ENCODE peak calls at places on chromosomes 16 and 17, in five cellular contexts. F, W, A, D and Q are unnamed samples.

GRCh38 chr16:30355144-30355953 is at the start of gene CD2BP2:
- DNase-seq in F (peak), W (peak), A (peak), D (peak), Q (peak)

GRCh38 chr17:81685108-81685507 is 1.3 kb downstream of the HGS start:
- DNase-seq in F (peak), W (no peak), A (no peak), D (peak), Q (peak)

GRCh38 chr16:82396509-82396908 is 226.5 kb upstream of the MPHOSPH6 start:
- DNase-seq in F (no peak), W (no peak), A (no peak), D (no peak), Q (no peak)

GRCh38 chr17:4980644-4981216 is 6.7 kb downstream of the CAMTA2 start:
- DNase-seq in F (peak), W (peak), A (no peak), D (peak), Q (peak)

GRCh38 chr16:26645629-26646028 is 421.1 kb upstream of the C16orf82 start:
- DNase-seq in F (no peak), W (no peak), A (no peak), D (no peak), Q (peak)

GRCh38 chr16:11497329-11497805 is 89.4 kb downstream of the LITAF start:
- DNase-seq in F (peak), W (peak), A (peak), D (peak), Q (peak)

GRCh38 chr16:72203401-72203800 is 31.4 kb upstream of the PMFBP1 start:
- DNase-seq in F (peak), W (no peak), A (no peak), D (peak), Q (peak)

GRCh38 chr17:3920940-3921852 is 4.9 kb upstream of the P2RX1 start:
- DNase-seq in F (no peak), W (no peak), A (no peak), D (no peak), Q (no peak)

GRCh38 chr17:40070895-40071719 is 8.3 kb downstream of the THRA start:
- DNase-seq in F (no peak), W (peak), A (peak), D (no peak), Q (no peak)

GRCh38 chr17:61770752-61771533 is 92.4 kb downstream of the BRIP1 start:
- DNase-seq in F (peak), W (no peak), A (no peak), D (peak), Q (no peak)

GRCh38 chr16:58196898-58197313 is 1.0 kb downstream of the CSNK2A2 start:
- DNase-seq in F (peak), W (no peak), A (no peak), D (peak), Q (peak)

GRCh38 chr16:53756329-53756996 is 52.5 kb downstream of the FTO start:
- DNase-seq in F (no peak), W (no peak), A (no peak), D (peak), Q (no peak)

GRCh38 chr17:18963126-18964017 is 11.4 kb downstream of the SLC5A10 start:
- DNase-seq in F (no peak), W (no peak), A (no peak), D (peak), Q (peak)

GRCh38 chr17:31535581-31535981 is 144.1 kb downstream of the RAB11FIP4 start:
- DNase-seq in F (no peak), W (no peak), A (no peak), D (no peak), Q (peak)

GRCh38 chr16:74896389-74897370 is 88.2 kb downstream of the WDR59 start:
- DNase-seq in F (peak), W (no peak), A (no peak), D (peak), Q (no peak)

GRCh38 chr16:53754938-53755910 is 51.3 kb downstream of the FTO start:
- DNase-seq in F (peak), W (peak), A (peak), D (peak), Q (no peak)

GRCh38 chr16:50547340-50547865 is 793 bp upstream of the NKD1 start:
- DNase-seq in F (no peak), W (peak), A (peak), D (no peak), Q (peak)

GRCh38 chr17:11979795-11980194 is 17.5 kb downstream of the ZNF18 start:
- DNase-seq in F (no peak), W (no peak), A (no peak), D (no peak), Q (no peak)

GRCh38 chr17:53924530-53925455 is 102.1 kb downstream of the KIF2B start:
- DNase-seq in F (no peak), W (no peak), A (no peak), D (no peak), Q (no peak)

GRCh38 chr16:16067127-16067526 is 117.7 kb downstream of the ABCC1 start:
- DNase-seq in F (peak), W (no peak), A (peak), D (peak), Q (no peak)

GRCh38 chr17:77371117-77371887 is 230.5 kb downstream of the SEC14L1 start:
- DNase-seq in F (peak), W (no peak), A (peak), D (peak), Q (no peak)

GRCh38 chr17:4833941-4834501 is 881 bp downstream of the MINK1 start:
- DNase-seq in F (peak), W (no peak), A (no peak), D (peak), Q (peak)

GRCh38 chr16:15434425-15435215 is at the start of gene BMERB1:
- DNase-seq in F (peak), W (peak), A (peak), D (peak), Q (peak)

GRCh38 chr16:23301251-23302044 is 654 bp upstream of the SCNN1B start:
- DNase-seq in F (no peak), W (no peak), A (no peak), D (no peak), Q (no peak)

GRCh38 chr17:79574108-79574507 is 36.7 kb downstream of the RBFOX3 start:
- DNase-seq in F (peak), W (no peak), A (no peak), D (no peak), Q (no peak)

GRCh38 chr16:11049396-11050059 is 105.2 kb downstream of the CLEC16A start:
- DNase-seq in F (no peak), W (no peak), A (no peak), D (no peak), Q (peak)

GRCh38 chr16:56980792-56981724 is 8.3 kb upstream of the NLRC5 start:
- DNase-seq in F (no peak), W (no peak), A (no peak), D (no peak), Q (no peak)

GRCh38 chr16:66459878-66460277 is 32.8 kb downstream of the BEAN1 start:
- DNase-seq in F (peak), W (no peak), A (no peak), D (no peak), Q (no peak)

GRCh38 chr17:47937915-47938314 is 3.5 kb upstream of the PNPO start:
- DNase-seq in F (no peak), W (no peak), A (no peak), D (no peak), Q (no peak)

GRCh38 chr16:59971264-59971663 is 1237.1 kb upstream of the GOT2 start:
- DNase-seq in F (no peak), W (no peak), A (no peak), D (no peak), Q (no peak)

GRCh38 chr16:57859331-57859730 is 57.0 kb upstream of the KIFC3 start:
- DNase-seq in F (peak), W (no peak), A (no peak), D (peak), Q (peak)

GRCh38 chr16:50185005-50185505 is 31.9 kb downstream of the TENT4B start:
- DNase-seq in F (peak), W (no peak), A (no peak), D (peak), Q (no peak)

GRCh38 chr16:75296606-75297005 is 45.2 kb upstream of the BCAR1 start:
- DNase-seq in F (peak), W (no peak), A (no peak), D (peak), Q (no peak)

GRCh38 chr17:50290074-50290702 is 15.9 kb downstream of the TMEM92 start:
- DNase-seq in F (peak), W (peak), A (peak), D (peak), Q (peak)

GRCh38 chr17:48037036-48037881 is at the start of gene COPZ2:
- DNase-seq in F (no peak), W (peak), A (peak), D (peak), Q (peak)

GRCh38 chr17:44220211-44221071 is 966 bp upstream of the UBTF start:
- DNase-seq in F (no peak), W (no peak), A (peak), D (peak), Q (peak)

GRCh38 chr16:1325261-1325660 is 8.2 kb upstream of the BAIAP3 start:
- DNase-seq in F (no peak), W (no peak), A (no peak), D (no peak), Q (no peak)

GRCh38 chr16:1323296-1324239 is 9.9 kb upstream of the BAIAP3 start:
- DNase-seq in F (no peak), W (no peak), A (no peak), D (no peak), Q (no peak)

GRCh38 chr16:1324286-1324826 is 9.1 kb upstream of the BAIAP3 start:
- DNase-seq in F (no peak), W (no peak), A (no peak), D (no peak), Q (no peak)

GRCh38 chr16:1320658-1321240 is 11.3 kb downstream of the UBE2I start:
- DNase-seq in F (no peak), W (no peak), A (no peak), D (no peak), Q (no peak)

DNA sequence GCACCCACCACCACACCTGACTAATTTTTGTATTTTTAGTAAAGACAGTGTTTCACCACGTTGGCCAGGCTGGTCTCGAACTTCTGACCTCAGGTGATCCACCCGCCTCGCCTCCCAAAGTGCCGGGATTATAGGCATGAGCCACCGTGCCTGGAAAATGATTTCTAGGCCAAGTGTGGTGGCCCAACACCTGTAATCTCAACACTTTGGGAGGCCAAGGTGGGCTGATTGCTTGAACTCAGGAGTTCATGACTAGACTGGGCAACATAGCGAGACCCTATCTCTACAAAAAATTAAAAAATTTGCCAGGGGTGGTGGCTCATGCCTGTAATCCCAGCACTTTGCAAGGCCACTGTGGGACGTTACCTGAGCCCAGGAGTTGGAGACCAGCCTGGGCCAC is 11.0 kb upstream of the BAIAP3 start:
- DNase-seq in F (no peak), W (no peak), A (no peak), D (no peak), Q (no peak)
- TF ChIP-seq CTCF in F (no peak), W (no peak), A (no peak), D (no peak), Q (no peak)

DNA sequence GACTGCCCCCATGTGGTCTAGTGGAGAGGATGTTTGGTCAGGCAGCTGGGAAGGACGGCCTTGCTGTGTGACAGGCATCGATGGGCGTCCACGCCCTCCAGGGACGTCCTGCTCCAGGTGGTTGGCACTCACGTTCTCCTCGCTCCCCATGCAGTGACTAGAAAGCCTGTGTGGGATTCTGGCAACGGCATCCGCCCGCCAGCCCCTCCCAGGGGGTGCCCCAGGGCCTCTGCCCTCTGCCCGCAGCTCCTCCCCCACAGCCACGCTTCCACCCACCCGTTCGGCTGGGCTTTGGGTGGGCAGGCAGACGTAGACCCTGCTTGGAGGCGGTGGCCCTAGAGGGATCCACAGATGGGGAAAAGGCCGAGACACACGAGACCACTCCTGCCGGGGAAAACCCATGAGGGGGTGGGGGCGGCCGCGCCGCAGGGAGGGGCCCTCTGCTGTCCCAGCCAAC is 4.7 kb upstream of the IL17C start:
- DNase-seq in F (no peak), W (no peak), A (no peak), D (peak), Q (peak)
- TF ChIP-seq CTCF in F (no peak), W (no peak), A (no peak), D (peak), Q (peak)

DNA sequence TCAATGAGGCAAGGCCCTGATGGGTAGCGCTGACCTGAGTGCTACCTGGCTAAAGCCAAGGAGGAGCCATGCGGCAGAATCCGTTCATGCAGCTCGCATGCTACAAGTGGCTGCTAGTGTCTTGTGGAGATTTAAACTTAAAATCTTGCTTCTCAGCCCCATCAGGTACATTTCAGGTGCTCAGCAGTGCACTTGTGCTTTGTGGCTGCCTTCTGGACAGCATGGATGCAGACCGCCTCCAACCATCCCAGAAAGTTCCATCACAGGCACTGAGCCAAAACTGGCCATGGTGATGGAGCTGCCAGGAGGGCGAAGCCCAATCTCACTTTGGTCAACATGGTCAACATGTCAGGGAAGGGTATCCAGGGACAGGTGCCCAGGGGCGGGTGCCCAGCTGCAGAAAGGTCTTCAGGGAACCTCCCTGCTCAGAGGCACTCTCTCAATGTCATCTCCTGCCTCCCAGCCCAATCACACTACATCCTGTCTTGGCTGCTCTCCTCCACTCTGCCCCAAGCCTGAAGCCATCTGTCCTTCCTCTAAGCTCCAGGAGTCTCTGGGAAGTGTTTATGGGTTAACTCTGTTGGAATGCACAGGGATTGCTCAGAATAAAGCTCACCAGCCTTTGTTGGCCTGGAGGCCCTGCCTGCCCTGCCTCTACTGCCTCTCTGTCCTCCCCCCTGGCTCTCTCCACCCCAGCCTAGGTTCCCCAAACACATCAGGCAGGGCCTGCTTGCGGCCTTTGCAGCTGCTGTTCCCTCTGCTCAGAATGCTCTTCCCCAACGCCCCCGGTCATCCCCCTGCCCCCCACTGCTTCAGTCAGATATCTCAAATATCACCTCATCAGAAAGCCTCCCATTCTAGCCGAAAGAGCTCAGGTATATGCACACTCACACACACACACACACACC is 18.3 kb upstream of the TNFRSF13B start:
- DNase-seq in F (peak), W (no peak), A (no peak), D (peak), Q (no peak)
- TF ChIP-seq CTCF in F (no peak), W (no peak), A (no peak), D (no peak), Q (no peak)

GRCh38 chr17:33945641-33946546 is 309.2 kb upstream of the CCL2 start:
- DNase-seq in F (peak), W (no peak), A (no peak), D (no peak), Q (no peak)

GRCh38 chr17:33947762-33948161 is 307.3 kb upstream of the CCL2 start:
- DNase-seq in F (no peak), W (no peak), A (no peak), D (no peak), Q (no peak)

GRCh38 chr17:33948299-33948698 is 306.8 kb upstream of the CCL2 start:
- DNase-seq in F (no peak), W (no peak), A (no peak), D (no peak), Q (no peak)

GRCh38 chr17:33950061-33950460 is 305.0 kb upstream of the CCL2 start:
- DNase-seq in F (no peak), W (no peak), A (no peak), D (no peak), Q (no peak)

DNA sequence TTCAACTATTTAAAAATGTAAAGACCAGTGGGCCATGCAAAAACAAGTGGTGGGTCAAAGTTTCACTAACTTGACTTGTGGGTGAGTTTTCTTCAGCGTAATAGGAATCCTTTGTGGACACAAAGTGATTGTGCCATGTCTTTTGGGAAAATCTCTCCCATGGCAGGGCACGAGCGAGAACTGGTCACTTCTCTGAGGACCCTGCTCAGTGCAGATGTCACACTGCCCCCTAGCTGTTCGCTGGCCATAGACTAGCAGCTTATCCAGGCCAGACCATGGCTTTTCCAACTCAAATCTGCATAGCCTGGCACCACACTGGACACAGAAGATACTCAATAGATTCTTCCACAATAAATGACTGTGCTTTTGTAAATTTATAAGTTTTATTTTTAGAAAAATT is 306.0 kb upstream of the CCL2 start:
- DNase-seq in F (no peak), W (no peak), A (no peak), D (no peak), Q (no peak)
- TF ChIP-seq CTCF in F (no peak), W (no peak), A (no peak), D (peak), Q (no peak)